ENCODE peak calls at places on chromosomes 2 and 18, in four cellular contexts. D, O, N and Q are unnamed samples.

GRCh38 chr2:36409971-36410370 is 54.4 kb downstream of the CRIM1 start:
- DNase-seq in D (no peak), O (no peak), N (no peak), Q (no peak)

GRCh38 chr18:22286576-22286975 is 117.2 kb downstream of the GATA6 start:
- DNase-seq in D (no peak), O (no peak), N (peak), Q (no peak)

GRCh38 chr2:200609027-200609614 is 23.3 kb downstream of the AOX1 start:
- DNase-seq in D (no peak), O (no peak), N (no peak), Q (no peak)

GRCh38 chr18:32920796-32921787 is 148.3 kb upstream of the KLHL14 start:
- DNase-seq in D (no peak), O (no peak), N (no peak), Q (no peak)

GRCh38 chr2:49687873-49688272 is 533.6 kb upstream of the FSHR start:
- DNase-seq in D (peak), O (peak), N (no peak), Q (no peak)

GRCh38 chr18:25650201-25650941 is 298.4 kb upstream of the ZNF521 start:
- DNase-seq in D (peak), O (no peak), N (no peak), Q (no peak)

GRCh38 chr2:210227689-210228088 is 2.4 kb upstream of the ACADL start:
- DNase-seq in D (no peak), O (no peak), N (no peak), Q (no peak)

GRCh38 chr18:30920356-30920755 is 122.2 kb downstream of the DSC3 start:
- DNase-seq in D (no peak), O (no peak), N (no peak), Q (no peak)

GRCh38 chr2:201913197-201913596 is 106.9 kb downstream of the CDK15 start:
- DNase-seq in D (no peak), O (peak), N (no peak), Q (no peak)

GRCh38 chr2:96105152-96105915 is 11.0 kb downstream of the ADRA2B start:
- DNase-seq in D (no peak), O (no peak), N (no peak), Q (no peak)

GRCh38 chr2:134360750-134361487 is 107.0 kb downstream of the MGAT5 start:
- DNase-seq in D (peak), O (peak), N (no peak), Q (peak)

GRCh38 chr2:83071352-83071751 is 1387.7 kb downstream of the SUCLG1 start:
- DNase-seq in D (no peak), O (no peak), N (no peak), Q (no peak)

GRCh38 chr2:230723363-230723762 is 10.7 kb downstream of the CAB39 start:
- DNase-seq in D (no peak), O (no peak), N (no peak), Q (no peak)

GRCh38 chr2:86046985-86047384 is 58.7 kb downstream of the POLR1A start:
- DNase-seq in D (no peak), O (no peak), N (no peak), Q (no peak)

GRCh38 chr2:101854877-101855276 is 136.9 kb upstream of the IL1R2 start:
- DNase-seq in D (no peak), O (no peak), N (peak), Q (no peak)

GRCh38 chr18:74425161-74425560 is 31.9 kb downstream of the DIPK1C start:
- DNase-seq in D (no peak), O (no peak), N (no peak), Q (no peak)

GRCh38 chr2:219249203-219249980 is 3.7 kb upstream of the TUBA4B start:
- DNase-seq in D (peak), O (peak), N (peak), Q (peak)

GRCh38 chr18:36849288-36850011 is 20.5 kb downstream of the KIAA1328 start:
- DNase-seq in D (no peak), O (no peak), N (no peak), Q (no peak)

GRCh38 chr2:217822296-217823252 is 180.2 kb downstream of the TNS1 start:
- DNase-seq in D (no peak), O (no peak), N (no peak), Q (no peak)

GRCh38 chr2:71291398-71291797 is 40.2 kb upstream of the ZNF638 start:
- DNase-seq in D (no peak), O (no peak), N (no peak), Q (no peak)

GRCh38 chr2:157229572-157229971 is 27.9 kb upstream of the GALNT5 start:
- DNase-seq in D (peak), O (no peak), N (no peak), Q (no peak)

GRCh38 chr2:207253946-207254345 is 88.2 kb upstream of the KLF7 start:
- DNase-seq in D (no peak), O (no peak), N (no peak), Q (no peak)

GRCh38 chr2:240570531-240571313 is 2.4 kb downstream of the RNPEPL1 start:
- DNase-seq in D (no peak), O (no peak), N (no peak), Q (no peak)

GRCh38 chr2:115558725-115559124 is 1116.3 kb downstream of the DPP10 start:
- DNase-seq in D (no peak), O (no peak), N (no peak), Q (no peak)